ENCODE peak calls at places on chromosome 16, in four cellular contexts. V, X, S and P are unnamed samples.
A peak's percentile ranks its signal among the peaks of the same experiment; 100 is the strongest.

GRCh38 chr16:149024-149675 is 3.3 kb upstream of the HBZ start:
- DNase-seq in V (no peak), X (no peak), S (no peak), P (no peak)

GRCh38 chr16:89450537-89450936 is 39.8 kb downstream of the ANKRD11 start:
- DNase-seq in V (no peak), X (no peak), S (no peak), P (no peak)

GRCh38 chr16:87548086-87548485 is 54.2 kb upstream of the JPH3 start:
- DNase-seq in V (no peak), X (no peak), S (no peak), P (no peak)

GRCh38 chr16:65281636-65282035 is 159.8 kb upstream of the CDH11 start:
- DNase-seq in V (no peak), X (no peak), S (no peak), P (no peak)

GRCh38 chr16:982152-983043 is 828 bp downstream of the SOX8 start:
- DNase-seq in V (no peak), X (no peak), S (no peak), P (no peak)

GRCh38 chr16:53372942-53373871 is 61.1 kb upstream of the RBL2 start:
- DNase-seq in V (peak; percentile 66), X (no peak), S (peak; percentile 73), P (peak; percentile 43)

GRCh38 chr16:10121496-10121895 is 60.7 kb downstream of the GRIN2A start:
- DNase-seq in V (no peak), X (no peak), S (no peak), P (no peak)

GRCh38 chr16:424623-425081 is 797 bp upstream of the RAB11FIP3 start:
- DNase-seq in V (peak; percentile 27), X (peak; percentile 72), S (peak; percentile 50), P (no peak)

GRCh38 chr16:47847220-47847970 is 308.4 kb downstream of the ABCC12 start:
- DNase-seq in V (no peak), X (no peak), S (no peak), P (no peak)

GRCh38 chr16:23343643-23344612 is 41.8 kb downstream of the SCNN1B start:
- DNase-seq in V (peak; percentile 15), X (no peak), S (no peak), P (no peak)

DNA sequence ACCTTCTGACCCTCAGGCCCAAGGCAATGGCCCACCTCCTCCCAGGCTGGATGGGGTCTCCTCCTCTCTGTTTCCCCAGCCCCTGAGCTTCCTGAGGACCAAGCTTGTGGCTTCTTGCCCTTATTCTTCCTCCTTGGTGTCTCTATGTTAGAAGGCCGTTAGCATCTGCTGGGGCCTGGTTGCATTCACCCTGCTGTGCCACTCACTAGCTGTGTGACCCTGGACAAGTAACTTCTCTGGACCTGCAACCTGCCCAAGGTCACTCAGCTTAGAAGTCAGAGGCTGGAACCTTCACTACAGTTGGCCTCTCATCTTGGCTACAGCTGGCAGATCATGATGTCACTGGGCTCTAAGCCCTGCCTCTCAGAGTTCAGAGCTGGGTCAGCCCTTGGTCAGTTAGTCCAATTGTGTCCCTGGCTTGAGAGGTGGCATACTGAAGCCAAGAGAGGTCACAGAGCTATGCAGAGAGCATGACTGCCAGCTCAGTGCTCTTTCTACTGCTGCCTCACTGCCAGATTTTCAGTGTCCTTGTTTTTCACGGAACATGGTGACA is 3.0 kb downstream of the MT2A start:
- DNase-seq in V (no peak), X (peak; percentile 96), S (peak; percentile 73), P (no peak)
- TF ChIP-seq POLR2A in V (no peak), X (no peak), S (no peak), P (no peak)

GRCh38 chr16:29719063-29719462 is 26.7 kb downstream of the C16orf54 start:
- DNase-seq in V (no peak), X (no peak), S (no peak), P (no peak)
- TF ChIP-seq POLR2A in V (no peak), X (no peak), S (no peak), P (no peak)

GRCh38 chr16:2467301-2468141 is 3.6 kb upstream of the NTN3 start:
- DNase-seq in V (peak; percentile 61), X (peak; percentile 89), S (peak; percentile 79), P (peak; percentile 66)
- TF ChIP-seq POLR2A in V (peak; percentile 67), X (peak; percentile 84), S (peak; percentile 25), P (no peak)

GRCh38 chr16:13435415-13435814 is 484.5 kb upstream of the ERCC4 start:
- DNase-seq in V (no peak), X (no peak), S (no peak), P (no peak)

GRCh38 chr16:13439766-13440165 is 480.2 kb upstream of the ERCC4 start:
- DNase-seq in V (no peak), X (no peak), S (no peak), P (no peak)

GRCh38 chr16:13435873-13436474 is 484.0 kb upstream of the ERCC4 start:
- DNase-seq in V (no peak), X (no peak), S (no peak), P (no peak)

GRCh38 chr16:13436641-13437423 is 483.1 kb upstream of the ERCC4 start:
- DNase-seq in V (no peak), X (no peak), S (no peak), P (no peak)

DNA sequence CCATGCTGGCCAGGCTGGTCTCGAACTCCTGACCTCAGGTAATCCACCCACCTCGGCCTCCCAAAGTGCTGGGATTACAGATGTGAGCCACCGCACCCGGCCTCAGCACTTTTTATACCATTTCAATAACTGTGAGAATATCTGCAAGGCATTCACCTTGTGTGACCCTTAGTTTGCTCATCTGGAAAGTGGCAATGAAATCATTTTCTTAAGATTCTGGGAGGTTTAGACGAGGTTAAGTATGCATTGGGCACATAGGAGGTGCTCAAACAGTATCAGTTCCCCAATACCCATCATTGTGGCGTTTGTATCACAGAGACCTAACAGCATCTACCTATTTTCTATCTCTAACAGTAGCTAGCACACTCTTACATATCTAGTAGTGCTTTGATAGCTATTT is 481.9 kb upstream of the ERCC4 start:
- DNase-seq in V (no peak), X (no peak), S (no peak), P (no peak)
- TF ChIP-seq POLR2A in V (no peak), X (no peak), S (no peak), P (no peak)